ENCODE peak calls at places on chromosomes 3 and 15, in four cellular contexts. X, N, K and E are unnamed samples.

GRCh38 chr3:45180051-45180450 is 33.9 kb upstream of the CDCP1 start:
- DNase-seq in X (no peak), K (no peak), N (no peak), E (no peak)

GRCh38 chr15:27123808-27124207 is 152.8 kb downstream of the GABRG3 start:
- DNase-seq in K (no peak), N (no peak), X (no peak), E (no peak)

GRCh38 chr3:116186128-116186527 is 259.2 kb downstream of the LSAMP start:
- DNase-seq in X (no peak), N (no peak), K (no peak), E (no peak)

GRCh38 chr3:40407007-40407406 is 20.0 kb downstream of the ENTPD3 start:
- DNase-seq in K (no peak), N (no peak), X (no peak), E (no peak)

GRCh38 chr3:124650798-124651197 is 79.5 kb upstream of the UMPS start:
- DNase-seq in X (no peak), K (no peak), N (no peak), E (no peak)

GRCh38 chr3:123712077-123712860 is 127.4 kb upstream of the HACD2 start:
- DNase-seq in K (no peak), X (no peak), N (no peak), E (no peak)

GRCh38 chr15:63587527-63587926 is 9.7 kb upstream of the FBXL22 start:
- DNase-seq in K (no peak), X (no peak), N (no peak), E (no peak)

GRCh38 chr3:175193815-175194518 is 334.8 kb downstream of the NAALADL2 start:
- DNase-seq in K (no peak), N (no peak), X (no peak), E (no peak)

GRCh38 chr3:194824676-194825075 is 139.0 kb downstream of the FAM43A start:
- DNase-seq in X (peak), K (no peak), N (peak), E (no peak)

GRCh38 chr15:87961851-87962816 is 294.4 kb downstream of the NTRK3 start:
- DNase-seq in X (no peak), N (no peak), K (no peak), E (no peak)

GRCh38 chr15:64877435-64877834 is 34.3 kb upstream of the ANKDD1A start:
- DNase-seq in N (peak), X (peak), K (no peak), E (no peak)

GRCh38 chr3:19267040-19267439 is 118.7 kb downstream of the KCNH8 start:
- DNase-seq in X (no peak), K (no peak), N (no peak), E (no peak)

GRCh38 chr3:53375019-53375418 is 27.7 kb upstream of the DCP1A start:
- DNase-seq in K (peak), X (peak), N (peak), E (no peak)

GRCh38 chr3:44880284-44880683 is 5.9 kb downstream of the TGM4 start:
- DNase-seq in N (no peak), X (no peak), K (no peak), E (no peak)

GRCh38 chr3:136281966-136282554 is 31.9 kb downstream of the PCCB start:
- DNase-seq in K (no peak), N (no peak), X (peak), E (no peak)

GRCh38 chr3:112378989-112379692 is 46.2 kb downstream of the CD200 start:
- DNase-seq in X (no peak), K (no peak), N (no peak), E (no peak)

GRCh38 chr3:13671536-13672233 is 122.8 kb downstream of the FBLN2 start:
- DNase-seq in X (no peak), N (no peak), K (no peak), E (no peak)

GRCh38 chr15:88897456-88898194 is 2.3 kb upstream of the HAPLN3 start:
- DNase-seq in X (peak), N (peak), K (peak), E (peak)

GRCh38 chr3:153927107-153927506 is 194.1 kb upstream of the ARHGEF26 start:
- DNase-seq in K (no peak), X (no peak), N (no peak), E (no peak)

GRCh38 chr3:40608091-40608490 is 83.3 kb downstream of the ZNF621 start:
- DNase-seq in K (no peak), X (no peak), N (no peak), E (no peak)

GRCh38 chr3:48441940-48442339 is 1.9 kb downstream of the TMA7 start:
- DNase-seq in X (no peak), N (no peak), K (no peak), E (no peak)

GRCh38 chr3:149188494-149188893 is 33.1 kb downstream of the CP start:
- DNase-seq in K (no peak), N (no peak), X (no peak), E (no peak)

GRCh38 chr3:146780251-146780650 is 175.1 kb upstream of the PLSCR5 start:
- DNase-seq in N (no peak), K (no peak), X (no peak), E (no peak)

GRCh38 chr15:52463638-52464037 is 65.0 kb downstream of the MYO5A start:
- DNase-seq in X (no peak), K (no peak), N (no peak), E (no peak)

GRCh38 chr15:39792025-39792893 is 9.6 kb upstream of the FSIP1 start:
- DNase-seq in X (no peak), N (no peak), K (no peak), E (no peak)

GRCh38 chr3:197730200-197730599 is 6.5 kb downstream of the RUBCN start:
- DNase-seq in X (no peak), N (no peak), K (no peak), E (no peak)

GRCh38 chr3:132210476-132211346 is 106.5 kb upstream of the ACP3 start:
- DNase-seq in N (no peak), K (no peak), X (no peak), E (no peak)

GRCh38 chr15:65841121-65841930 is 28.0 kb upstream of the RAB11A start:
- DNase-seq in N (no peak), X (peak), K (no peak), E (peak)

GRCh38 chr3:188900421-188900941 is 271.3 kb upstream of the TPRG1 start:
- DNase-seq in X (no peak), N (no peak), K (no peak), E (no peak)

GRCh38 chr3:84538597-84538996 is 420.2 kb upstream of the CADM2 start:
- DNase-seq in X (no peak), N (no peak), K (no peak), E (no peak)

GRCh38 chr3:15601399-15602145 is at the start of the genes BTD and HACL1:
- DNase-seq in K (peak), N (peak), X (peak), E (peak)

DNA sequence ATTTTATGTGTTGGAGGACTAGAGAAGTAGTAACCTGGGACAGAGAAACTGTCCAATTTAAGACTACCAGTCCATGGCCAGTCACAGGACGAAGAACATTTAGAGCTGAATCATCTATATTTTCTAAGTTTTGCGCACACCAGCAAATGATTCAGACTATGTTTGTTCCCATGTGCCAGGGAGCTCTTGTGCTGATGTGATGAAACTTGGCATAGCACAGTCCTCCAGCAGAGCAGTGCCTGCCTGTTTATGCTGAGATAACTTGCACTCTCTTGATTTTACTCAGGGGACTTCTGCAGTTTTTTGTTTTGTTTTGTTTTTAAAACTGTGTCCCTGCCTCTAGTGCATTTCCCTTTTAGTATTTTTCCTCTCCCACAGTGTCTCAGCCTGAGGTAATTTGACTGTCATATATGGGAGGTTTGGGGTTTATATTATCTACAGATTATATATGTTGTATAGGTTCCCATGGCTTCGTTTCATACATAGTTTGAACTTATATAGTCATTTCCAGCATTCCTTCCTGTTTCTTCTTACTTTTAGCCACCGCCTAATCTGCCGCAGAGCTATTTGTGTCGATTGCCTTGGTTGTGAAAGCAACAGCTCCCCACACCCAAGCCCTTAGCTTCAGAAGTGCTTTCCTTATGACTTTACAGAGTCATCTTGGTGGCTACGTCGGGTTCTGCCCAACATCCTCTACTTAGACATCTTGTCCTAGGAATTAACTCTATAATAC is 45.5 kb downstream of the PPM1L start:
- DNase-seq in N (no peak), X (peak), K (no peak), E (peak)
- H3K4me3 ChIP-seq in N (peak), X (peak), K (no peak), E (peak)

GRCh38 chr15:75201609-75202250 is at the start of gene C15orf39:
- DNase-seq in K (peak), N (peak), X (peak), E (no peak)

GRCh38 chr15:75200765-75201608 is 695 bp upstream of the C15orf39 start:
- DNase-seq in N (peak), K (peak), X (no peak), E (no peak)

GRCh38 chr15:75199347-75199976 is 2.2 kb upstream of the C15orf39 start:
- DNase-seq in X (no peak), K (no peak), N (no peak), E (no peak)

GRCh38 chr15:75198560-75199346 is 2.9 kb upstream of the C15orf39 start:
- DNase-seq in N (no peak), K (no peak), X (no peak), E (no peak)

DNA sequence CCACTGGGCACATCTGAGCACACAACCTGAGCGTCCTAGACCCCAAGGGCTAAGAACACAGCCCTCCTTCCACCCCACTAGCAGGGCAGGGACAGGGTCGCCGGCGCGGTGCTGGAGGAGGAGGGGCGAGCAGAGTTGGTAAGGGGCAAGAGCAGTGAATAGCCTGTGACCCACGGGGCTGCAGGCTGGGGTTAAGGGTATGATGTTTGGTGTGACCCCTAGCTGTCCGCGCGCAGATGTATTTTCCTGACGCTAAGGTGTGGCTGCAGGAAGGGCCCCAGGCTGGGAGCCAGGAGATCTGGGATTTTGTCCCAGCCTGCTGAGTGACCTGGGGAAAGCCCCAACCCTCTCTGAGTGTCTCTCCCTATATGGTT is 1.3 kb upstream of the C15orf39 start:
- DNase-seq in N (peak), K (no peak), X (no peak), E (no peak)
- H3K27ac ChIP-seq in N (peak), K (no peak), X (no peak), E (no peak)

DNA sequence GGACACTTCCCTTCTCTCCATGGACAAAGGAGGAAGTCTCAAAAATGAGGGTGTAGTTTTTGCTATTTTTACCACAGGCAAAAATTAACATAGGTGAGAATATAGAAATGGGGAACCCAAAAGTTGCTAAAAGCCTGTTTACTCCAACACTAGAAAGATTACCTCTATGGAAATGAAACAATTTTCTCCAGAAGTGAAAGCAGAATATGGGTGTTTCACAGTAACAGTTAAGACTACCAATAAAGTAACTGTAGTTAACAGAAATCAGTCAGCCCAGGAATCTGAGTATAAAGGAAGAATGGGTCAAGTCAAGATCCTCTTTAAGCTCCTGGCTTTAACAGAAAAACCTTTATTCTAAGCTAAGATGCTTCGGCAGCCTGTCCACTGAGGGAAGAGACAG is 9.3 kb downstream of the TRA2B start:
- DNase-seq in N (no peak), X (no peak), K (no peak), E (no peak)
- H3K4me3 ChIP-seq in N (peak), X (peak), K (peak), E (peak)

GRCh38 chr3:87710511-87710910 is 348.3 kb downstream of the CGGBP1 start:
- DNase-seq in K (no peak), X (no peak), N (no peak), E (no peak)
- H3K27ac ChIP-seq in K (no peak), X (no peak), N (no peak), E (no peak)

DNA sequence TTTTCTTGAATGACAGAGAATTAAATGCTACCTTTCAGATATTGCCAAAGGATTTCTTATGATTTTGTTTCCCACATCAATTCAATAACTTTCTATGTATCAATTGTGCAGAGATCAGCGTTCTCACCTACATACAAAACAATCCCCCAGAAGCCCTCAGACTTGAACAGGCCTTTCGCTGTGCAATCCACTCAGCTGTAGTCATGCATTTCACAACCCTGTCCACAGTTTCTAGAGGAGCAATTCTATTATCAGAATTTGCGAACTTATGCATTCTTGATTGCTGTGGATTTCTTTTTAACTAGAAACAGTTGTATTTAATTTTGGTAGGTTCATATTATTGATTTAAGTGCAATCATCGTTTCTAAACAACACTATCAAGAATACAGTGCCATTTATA is 13.7 kb upstream of the ALCAM start:
- DNase-seq in K (no peak), X (no peak), N (no peak), E (no peak)
- H3K4me3 ChIP-seq in K (no peak), X (no peak), N (no peak), E (no peak)

GRCh38 chr3:8490079-8490552 is 11.5 kb upstream of the LMCD1 start:
- DNase-seq in K (no peak), X (peak), N (no peak), E (peak)
- H3K27ac ChIP-seq in K (no peak), X (peak), N (no peak), E (peak)

DNA sequence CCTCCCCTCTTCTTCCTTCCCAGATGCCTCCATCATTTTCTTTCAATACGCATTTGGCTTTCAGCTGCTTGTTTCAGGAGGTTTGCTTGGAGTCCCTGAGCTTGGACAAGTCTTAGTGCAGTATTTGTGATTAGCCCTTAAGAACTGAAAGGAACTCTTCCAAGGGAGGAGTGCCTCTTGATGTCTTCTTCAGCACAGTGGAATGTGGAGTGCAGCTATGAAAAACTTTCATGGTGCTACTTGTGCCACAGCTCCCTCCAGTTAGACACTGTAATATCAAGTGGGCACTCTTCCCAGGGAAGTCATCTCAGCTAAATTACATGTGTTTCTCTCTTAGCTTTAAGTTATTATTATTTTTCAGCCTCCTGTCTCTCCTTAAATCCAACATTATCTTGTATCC is 173.1 kb downstream of the NECTIN3 start:
- DNase-seq in X (no peak), K (no peak), N (no peak), E (no peak)
- H3K4me3 ChIP-seq in X (no peak), K (no peak), N (no peak), E (no peak)

DNA sequence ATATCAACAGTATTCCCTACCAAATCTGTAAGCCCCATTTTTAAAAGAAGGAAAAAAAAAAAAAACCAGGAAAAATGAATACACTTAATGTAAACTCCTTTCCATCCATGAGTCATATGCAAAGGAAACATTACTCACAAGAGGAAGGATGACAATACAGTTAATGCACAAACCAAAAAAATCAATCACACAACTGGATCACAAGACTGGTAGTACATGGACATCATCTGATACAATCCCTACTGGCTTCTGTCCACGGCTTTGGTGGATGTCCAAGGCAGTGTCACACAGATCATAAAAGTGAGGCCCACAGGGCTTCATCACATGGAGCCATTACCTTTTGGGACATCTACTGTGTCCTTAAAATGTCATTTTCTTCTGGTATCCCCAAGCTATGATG is 44.0 kb downstream of the SUCLG2 start:
- DNase-seq in N (no peak), K (no peak), X (no peak), E (no peak)
- H3K27ac ChIP-seq in N (no peak), K (no peak), X (no peak), E (no peak)

DNA sequence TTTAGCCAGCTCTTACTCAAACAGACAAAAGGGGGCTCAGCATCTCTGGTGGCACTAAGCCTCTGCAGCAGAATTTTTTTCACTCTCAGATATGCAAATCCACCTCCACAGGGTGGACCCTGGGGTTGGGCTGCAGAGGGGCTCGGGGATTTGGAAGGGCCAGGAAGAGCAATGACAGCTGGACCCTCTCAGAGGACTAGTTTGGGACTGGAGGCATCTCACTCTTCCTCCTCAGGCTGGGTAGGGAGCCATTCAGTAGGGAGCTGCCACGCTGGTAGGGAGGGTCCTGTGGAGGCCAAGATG is 58.9 kb downstream of the CYP11A1 start:
- DNase-seq in K (no peak), N (no peak), X (no peak), E (no peak)
- H3K4me3 ChIP-seq in K (no peak), N (no peak), X (no peak), E (no peak)